ENCODE peak calls at places on chromosomes 3 and 15, in seven cellular contexts. One of them, this sample, is unnamed.

GRCh38 chr3:46380471-46381215 is 9.9 kb downstream of the CCR5 start:
- DNase-seq in tibial nerve: no peak
- DNase-seq in cardiac muscle cell: no peak
- DNase-seq in testis: no peak
- DNase-seq in CD8-positive, alpha-beta T cell: no peak
- DNase-seq in hepatocyte: no peak
- DNase-seq in heart left ventricle: no peak
- DNase-seq in this sample: no peak

GRCh38 chr15:69524850-69525249 is 72.2 kb downstream of the RPLP1 start:
- DNase-seq in testis: no peak
- DNase-seq in tibial nerve: no peak
- DNase-seq in CD8-positive, alpha-beta T cell: no peak
- DNase-seq in cardiac muscle cell: no peak
- DNase-seq in hepatocyte: no peak
- DNase-seq in heart left ventricle: no peak
- DNase-seq in this sample: no peak

GRCh38 chr3:186099178-186099577 is 9.7 kb downstream of the ETV5 start:
- DNase-seq in testis: peak; percentile 64
- DNase-seq in cardiac muscle cell: peak; percentile 69
- DNase-seq in hepatocyte: peak; percentile 62
- DNase-seq in tibial nerve: peak; percentile 63
- DNase-seq in heart left ventricle: no peak
- DNase-seq in CD8-positive, alpha-beta T cell: no peak
- DNase-seq in this sample: no peak

GRCh38 chr3:195096053-195096452 is 174.9 kb downstream of the XXYLT1 start:
- DNase-seq in tibial nerve: no peak
- DNase-seq in heart left ventricle: no peak
- DNase-seq in hepatocyte: no peak
- DNase-seq in CD8-positive, alpha-beta T cell: no peak
- DNase-seq in testis: no peak
- DNase-seq in cardiac muscle cell: no peak
- DNase-seq in this sample: no peak

GRCh38 chr3:134155456-134155855 is 95.2 kb downstream of the RYK start:
- DNase-seq in cardiac muscle cell: no peak
- DNase-seq in hepatocyte: no peak
- DNase-seq in heart left ventricle: no peak
- DNase-seq in CD8-positive, alpha-beta T cell: no peak
- DNase-seq in tibial nerve: no peak
- DNase-seq in testis: no peak
- DNase-seq in this sample: no peak

GRCh38 chr3:131561511-131561910 is 58.7 kb upstream of the MRPL3 start:
- DNase-seq in hepatocyte: no peak
- DNase-seq in cardiac muscle cell: peak; percentile 46
- DNase-seq in CD8-positive, alpha-beta T cell: no peak
- DNase-seq in heart left ventricle: no peak
- DNase-seq in tibial nerve: no peak
- DNase-seq in testis: no peak
- DNase-seq in this sample: no peak

GRCh38 chr3:179451335-179452165 is at the start of gene GNB4:
- DNase-seq in CD8-positive, alpha-beta T cell: peak; percentile 17
- DNase-seq in cardiac muscle cell: peak; percentile 93
- DNase-seq in tibial nerve: peak; percentile 52
- DNase-seq in heart left ventricle: peak; percentile 91
- DNase-seq in testis: peak; percentile 82
- DNase-seq in hepatocyte: peak; percentile 91
- DNase-seq in this sample: peak; percentile 27

GRCh38 chr3:192408007-192408655 is 319.2 kb downstream of the FGF12 start:
- DNase-seq in tibial nerve: no peak
- DNase-seq in testis: peak; percentile 30
- DNase-seq in hepatocyte: peak; percentile 55
- DNase-seq in CD8-positive, alpha-beta T cell: no peak
- DNase-seq in heart left ventricle: peak; percentile 60
- DNase-seq in cardiac muscle cell: peak; percentile 48
- DNase-seq in this sample: no peak

GRCh38 chr3:129890125-129890524 is 3.4 kb downstream of the TMCC1 start:
- DNase-seq in CD8-positive, alpha-beta T cell: no peak
- DNase-seq in cardiac muscle cell: no peak
- DNase-seq in heart left ventricle: no peak
- DNase-seq in hepatocyte: no peak
- DNase-seq in testis: no peak
- DNase-seq in tibial nerve: peak; percentile 10
- DNase-seq in this sample: no peak

GRCh38 chr3:113744941-113745272 is 1.1 kb downstream of the NAA50 start:
- DNase-seq in hepatocyte: no peak
- DNase-seq in cardiac muscle cell: no peak
- DNase-seq in testis: no peak
- DNase-seq in heart left ventricle: no peak
- DNase-seq in CD8-positive, alpha-beta T cell: no peak
- DNase-seq in tibial nerve: no peak
- DNase-seq in this sample: no peak

GRCh38 chr3:9749333-9749662 is 454 bp upstream of the OGG1 start:
- DNase-seq in cardiac muscle cell: no peak
- DNase-seq in hepatocyte: no peak
- DNase-seq in CD8-positive, alpha-beta T cell: no peak
- DNase-seq in testis: no peak
- DNase-seq in tibial nerve: no peak
- DNase-seq in heart left ventricle: no peak
- DNase-seq in this sample: no peak

GRCh38 chr3:70840106-70840870 is 527.9 kb upstream of the MDFIC2 start:
- DNase-seq in testis: no peak
- DNase-seq in CD8-positive, alpha-beta T cell: no peak
- DNase-seq in cardiac muscle cell: peak; percentile 26
- DNase-seq in hepatocyte: no peak
- DNase-seq in heart left ventricle: no peak
- DNase-seq in tibial nerve: no peak
- DNase-seq in this sample: no peak

GRCh38 chr3:183329543-183329942 is 76.5 kb downstream of the B3GNT5 start:
- DNase-seq in CD8-positive, alpha-beta T cell: no peak
- DNase-seq in testis: no peak
- DNase-seq in tibial nerve: no peak
- DNase-seq in cardiac muscle cell: no peak
- DNase-seq in heart left ventricle: no peak
- DNase-seq in hepatocyte: no peak
- DNase-seq in this sample: no peak

GRCh38 chr3:111976254-111976653 is 2.6 kb upstream of the ABHD10 start:
- DNase-seq in hepatocyte: no peak
- DNase-seq in heart left ventricle: no peak
- DNase-seq in cardiac muscle cell: no peak
- DNase-seq in CD8-positive, alpha-beta T cell: no peak
- DNase-seq in testis: no peak
- DNase-seq in tibial nerve: no peak
- DNase-seq in this sample: no peak

GRCh38 chr3:73580343-73580742 is 44.4 kb downstream of the PDZRN3 start:
- DNase-seq in CD8-positive, alpha-beta T cell: no peak
- DNase-seq in hepatocyte: peak; percentile 26
- DNase-seq in testis: no peak
- DNase-seq in heart left ventricle: no peak
- DNase-seq in tibial nerve: no peak
- DNase-seq in cardiac muscle cell: peak; percentile 92
- DNase-seq in this sample: no peak

GRCh38 chr15:69104050-69104750 is 56.2 kb upstream of the GLCE start:
- DNase-seq in testis: no peak
- DNase-seq in hepatocyte: no peak
- DNase-seq in heart left ventricle: no peak
- DNase-seq in tibial nerve: no peak
- DNase-seq in cardiac muscle cell: no peak
- DNase-seq in CD8-positive, alpha-beta T cell: no peak
- DNase-seq in this sample: no peak

GRCh38 chr3:72830452-72831217 is 17.6 kb downstream of the SHQ1 start:
- DNase-seq in CD8-positive, alpha-beta T cell: no peak
- DNase-seq in hepatocyte: no peak
- DNase-seq in heart left ventricle: no peak
- DNase-seq in cardiac muscle cell: peak; percentile 29
- DNase-seq in testis: no peak
- DNase-seq in tibial nerve: no peak
- DNase-seq in this sample: no peak

GRCh38 chr3:17025594-17026139 is 140.9 kb downstream of the PLCL2 start:
- DNase-seq in testis: no peak
- DNase-seq in tibial nerve: no peak
- DNase-seq in hepatocyte: no peak
- DNase-seq in cardiac muscle cell: no peak
- DNase-seq in heart left ventricle: no peak
- DNase-seq in CD8-positive, alpha-beta T cell: peak; percentile 43
- DNase-seq in this sample: no peak
- H3K27ac ChIP-seq in testis: no peak overlapping the region
- H3K27ac ChIP-seq in tibial nerve: no peak overlapping the region
- H3K27ac ChIP-seq in hepatocyte: no peak overlapping the region
- H3K27ac ChIP-seq in cardiac muscle cell: no peak overlapping the region
- H3K27ac ChIP-seq in heart left ventricle: no peak overlapping the region
- H3K27ac ChIP-seq in CD8-positive, alpha-beta T cell: no peak overlapping the region
- H3K27ac ChIP-seq in this sample: no peak overlapping the region

DNA sequence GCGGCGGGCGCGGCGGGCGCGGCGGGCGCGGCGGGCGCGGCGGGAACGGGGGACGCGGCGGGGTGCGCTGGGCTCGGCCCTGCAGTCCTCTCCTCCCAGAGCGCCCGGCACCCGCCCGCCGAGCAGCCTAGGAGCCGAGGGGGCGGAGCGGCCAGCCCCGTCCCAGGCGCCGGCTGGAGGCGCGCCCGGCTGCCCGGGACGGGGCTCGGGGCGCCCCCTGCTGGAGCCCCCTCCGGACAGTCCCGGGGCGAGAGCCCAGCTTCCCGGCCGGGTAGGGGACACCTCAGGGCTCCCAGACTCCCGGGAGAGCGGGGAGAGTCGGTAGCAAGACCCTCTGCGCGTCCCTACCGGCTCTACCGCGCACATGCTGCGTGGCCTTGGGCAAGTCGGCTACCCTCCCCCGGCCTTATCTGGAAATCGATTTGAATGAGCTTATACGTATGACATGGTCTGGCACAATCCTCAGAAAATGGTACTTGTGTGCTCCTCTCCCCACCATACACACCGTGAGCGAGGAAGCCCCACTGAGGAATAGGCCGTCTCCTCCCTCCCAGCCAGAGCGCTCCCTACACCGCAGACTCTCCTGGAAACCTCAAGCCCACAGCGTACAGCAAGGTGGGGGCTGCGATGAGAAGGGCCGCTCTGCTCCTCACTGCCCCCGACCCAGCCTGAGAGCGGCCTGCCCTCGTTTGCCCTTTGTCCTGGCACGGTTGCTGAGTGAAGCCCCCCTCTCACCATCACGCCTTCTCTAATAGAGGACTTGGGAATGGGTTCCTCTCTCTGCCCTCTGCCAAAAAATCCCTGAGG is at the start of gene DAPK2:
- DNase-seq in testis: peak; percentile 70
- DNase-seq in hepatocyte: peak; percentile 91
- DNase-seq in cardiac muscle cell: peak; percentile 71
- DNase-seq in CD8-positive, alpha-beta T cell: peak; percentile 61
- DNase-seq in heart left ventricle: peak; percentile 90
- DNase-seq in tibial nerve: peak; percentile 35
- DNase-seq in this sample: no peak
- H3K4me3 ChIP-seq in testis: peak within 1 kb of the TSS; percentile 60
- H3K4me3 ChIP-seq in hepatocyte: peak within 1 kb of the TSS; percentile 60
- H3K4me3 ChIP-seq in cardiac muscle cell: peak within 1 kb of the TSS; percentile 38
- H3K4me3 ChIP-seq in CD8-positive, alpha-beta T cell: peak within 1 kb of the TSS; percentile 53
- H3K4me3 ChIP-seq in heart left ventricle: peak within 1 kb of the TSS; percentile 64
- H3K4me3 ChIP-seq in tibial nerve: peak within 1 kb of the TSS; percentile 41
- H3K4me3 ChIP-seq in this sample: peak within 1 kb of the TSS; percentile 29

GRCh38 chr15:90711842-90712241 is 5.3 kb upstream of the BLM start:
- DNase-seq in heart left ventricle: no peak
- DNase-seq in testis: no peak
- DNase-seq in CD8-positive, alpha-beta T cell: no peak
- DNase-seq in cardiac muscle cell: no peak
- DNase-seq in tibial nerve: no peak
- DNase-seq in hepatocyte: no peak
- DNase-seq in this sample: no peak
- H3K4me1 ChIP-seq in heart left ventricle: no peaks in the 10 kb centered on the region
- H3K4me1 ChIP-seq in testis: no peaks in the 10 kb centered on the region
- H3K4me1 ChIP-seq in CD8-positive, alpha-beta T cell: peaks cover 18% of the 10 kb centered on the region
- H3K4me1 ChIP-seq in cardiac muscle cell: peaks cover 18% of the 10 kb centered on the region
- H3K4me1 ChIP-seq in tibial nerve: no peaks in the 10 kb centered on the region
- H3K4me1 ChIP-seq in hepatocyte: peaks cover 12% of the 10 kb centered on the region
- H3K4me1 ChIP-seq in this sample: no peaks in the 10 kb centered on the region

DNA sequence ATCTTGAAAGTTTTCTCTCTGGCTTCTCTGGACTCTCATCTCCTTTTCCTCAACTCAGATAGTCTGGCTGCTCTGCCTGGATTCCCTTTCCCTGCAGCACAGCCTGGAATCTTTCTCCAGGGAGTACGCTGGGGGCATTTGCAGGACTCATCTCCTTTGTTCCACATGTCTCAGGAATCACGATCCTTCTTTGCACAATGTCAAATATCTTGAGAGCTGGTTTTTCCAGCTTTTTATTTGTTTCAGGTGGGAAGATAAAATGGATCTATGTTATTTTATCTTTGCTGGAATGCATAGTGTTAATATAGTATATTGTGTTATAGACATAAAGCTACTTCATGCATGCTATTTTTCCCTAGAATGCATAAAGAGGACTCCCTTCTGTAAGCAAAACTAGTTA is 525.1 kb upstream of the TBL1XR1 start:
- DNase-seq in tibial nerve: no peak
- DNase-seq in cardiac muscle cell: no peak
- DNase-seq in testis: no peak
- DNase-seq in hepatocyte: no peak
- DNase-seq in heart left ventricle: no peak
- DNase-seq in CD8-positive, alpha-beta T cell: no peak
- DNase-seq in this sample: no peak
- H3K27ac ChIP-seq in tibial nerve: no peak overlapping the region
- H3K27ac ChIP-seq in cardiac muscle cell: no peak overlapping the region
- H3K27ac ChIP-seq in testis: no peak overlapping the region
- H3K27ac ChIP-seq in hepatocyte: peak overlapping the region; percentile 18
- H3K27ac ChIP-seq in heart left ventricle: no peak overlapping the region
- H3K27ac ChIP-seq in CD8-positive, alpha-beta T cell: no peak overlapping the region
- H3K27ac ChIP-seq in this sample: no peak overlapping the region

GRCh38 chr3:123816673-123817207 is 67.4 kb downstream of the MYLK start:
- DNase-seq in testis: no peak
- DNase-seq in hepatocyte: no peak
- DNase-seq in tibial nerve: no peak
- DNase-seq in heart left ventricle: no peak
- DNase-seq in cardiac muscle cell: peak; percentile 93
- DNase-seq in CD8-positive, alpha-beta T cell: no peak
- DNase-seq in this sample: no peak
- H3K4me3 ChIP-seq in testis: no peak overlapping the region
- H3K4me3 ChIP-seq in hepatocyte: no peak overlapping the region
- H3K4me3 ChIP-seq in tibial nerve: no peak overlapping the region
- H3K4me3 ChIP-seq in heart left ventricle: no peak overlapping the region
- H3K4me3 ChIP-seq in cardiac muscle cell: no peak overlapping the region
- H3K4me3 ChIP-seq in CD8-positive, alpha-beta T cell: no peak overlapping the region
- H3K4me3 ChIP-seq in this sample: no peak overlapping the region

This sample was measured in iPS DF 6.9.